ENCODE peak calls at places on chromosome 2, in ten cellular contexts. S is GM23338, R is GM23248, Z is fibroblast of lung, V is adrenal gland, A is IMR-90, N is tibial artery, P is colonic mucosa, X is body of pancreas, U is endothelial cell of umbilical vein. I is an unnamed sample. For H3K4me1, the result is how much of the 10 kb centered on the place peaks cover.

GRCh38 chr2:113896791-113897190 is 6.9 kb downstream of the ACTR3 start:
- DNase-seq in U (peak), V (no peak), P (no peak), N (no peak), S (no peak), A (peak), X (no peak), Z (no peak), R (peak), I (no peak)

GRCh38 chr2:168781191-168781818 is 21.1 kb upstream of the NOSTRIN start:
- DNase-seq in N (no peak), U (peak), X (no peak), Z (no peak), A (no peak), S (no peak), R (no peak), V (peak), P (no peak), I (no peak)

GRCh38 chr2:233049194-233049761 is 10.9 kb upstream of the INPP5D start:
- DNase-seq in S (no peak), A (no peak), U (no peak), N (peak), P (no peak), R (no peak), V (no peak), X (no peak), Z (no peak), I (no peak)

GRCh38 chr2:54595999-54596903 is 127.2 kb upstream of the EML6 start:
- DNase-seq in R (no peak), N (no peak), V (no peak), X (no peak), S (no peak), P (no peak), Z (no peak), A (no peak), U (no peak), I (no peak)

GRCh38 chr2:146130290-146130689 is 1610.4 kb upstream of the ZEB2 start:
- DNase-seq in R (no peak), V (no peak), U (no peak), Z (no peak), A (no peak), N (no peak), S (no peak), P (no peak), X (no peak), I (no peak)

GRCh38 chr2:224847961-224848850 is 132.0 kb upstream of the CCDC195 start:
- DNase-seq in A (peak), R (peak), V (peak), U (peak), X (peak), S (no peak), Z (peak), P (no peak), N (peak), I (no peak)

GRCh38 chr2:173184031-173185004 is 108.7 kb downstream of the MAP3K20 start:
- DNase-seq in A (peak), S (peak), P (peak), Z (peak), U (peak), N (peak), X (no peak), V (peak), R (peak), I (peak)

GRCh38 chr2:109162999-109163398 is 34.0 kb downstream of the SH3RF3 start:
- DNase-seq in N (peak), S (no peak), Z (peak), V (peak), U (peak), X (no peak), A (no peak), R (peak), P (no peak), I (peak)

GRCh38 chr2:81467096-81467495 is 1162.5 kb upstream of the LRRTM1 start:
- DNase-seq in V (no peak), X (no peak), A (no peak), S (no peak), N (peak), R (no peak), Z (no peak), U (no peak), P (no peak), I (no peak)

DNA sequence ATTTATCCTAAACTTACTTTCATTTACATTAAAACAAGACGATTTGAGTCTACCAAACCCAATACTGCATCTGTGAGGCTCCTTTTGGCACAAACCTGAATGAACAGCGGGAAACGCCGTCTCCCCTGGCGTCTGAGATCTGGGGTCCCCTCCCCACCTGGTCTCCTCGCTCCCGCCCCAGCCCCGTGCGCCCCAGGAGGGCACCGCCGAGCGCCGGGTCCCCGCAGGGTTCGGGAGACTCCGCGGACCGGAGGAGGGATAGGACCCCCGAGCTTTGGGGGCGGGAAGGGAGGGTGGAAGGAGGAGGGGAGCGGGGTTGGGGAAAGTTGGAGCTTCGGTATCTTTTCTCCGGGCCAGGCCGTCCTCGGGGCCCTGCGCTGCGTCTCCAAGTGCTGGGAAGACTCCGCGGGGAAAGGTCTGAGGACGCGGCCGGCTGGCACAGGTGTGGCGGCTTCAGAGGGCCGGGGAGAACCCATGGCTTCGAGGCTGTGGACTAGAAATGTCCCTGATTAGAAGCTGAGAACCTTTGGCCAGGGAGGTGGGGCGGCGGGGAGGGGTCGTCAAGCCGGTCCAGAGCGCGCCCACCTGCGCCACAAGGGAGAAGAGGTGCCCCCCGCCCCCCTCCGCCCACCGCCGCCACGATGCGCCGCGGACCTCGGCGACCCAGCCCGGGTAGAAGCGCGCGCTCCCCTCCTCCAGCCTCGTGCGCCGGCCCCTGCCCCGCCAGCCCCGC is 589 bp upstream of the SNTG2 start:
- DNase-seq in U (no peak), A (no peak), V (no peak), P (no peak), Z (no peak), X (no peak), S (peak), N (no peak), R (peak), I (no peak)
- H3K4me3 ChIP-seq in U (no peak), A (peak), V (peak), P (peak), Z (no peak), X (peak), S (peak), N (peak), R (peak), I (peak)

GRCh38 chr2:2872309-2872617 is 505.4 kb downstream of the EIPR1 start:
- DNase-seq in S (no peak), U (no peak), X (no peak), V (no peak), N (no peak), A (no peak), P (no peak), R (no peak), Z (no peak), I (no peak)

GRCh38 chr2:2874805-2875204 is 502.8 kb downstream of the EIPR1 start:
- DNase-seq in N (no peak), P (no peak), V (no peak), X (no peak), A (no peak), Z (no peak), U (no peak), S (no peak), R (no peak), I (no peak)

GRCh38 chr2:2871480-2872308 is 505.9 kb downstream of the EIPR1 start:
- DNase-seq in S (no peak), Z (no peak), P (no peak), U (no peak), V (no peak), X (no peak), R (no peak), N (no peak), A (no peak), I (no peak)

GRCh38 chr2:2872713-2873449 is 504.7 kb downstream of the EIPR1 start:
- DNase-seq in V (no peak), N (no peak), A (no peak), Z (no peak), S (no peak), X (no peak), R (no peak), P (no peak), U (no peak), I (no peak)

DNA sequence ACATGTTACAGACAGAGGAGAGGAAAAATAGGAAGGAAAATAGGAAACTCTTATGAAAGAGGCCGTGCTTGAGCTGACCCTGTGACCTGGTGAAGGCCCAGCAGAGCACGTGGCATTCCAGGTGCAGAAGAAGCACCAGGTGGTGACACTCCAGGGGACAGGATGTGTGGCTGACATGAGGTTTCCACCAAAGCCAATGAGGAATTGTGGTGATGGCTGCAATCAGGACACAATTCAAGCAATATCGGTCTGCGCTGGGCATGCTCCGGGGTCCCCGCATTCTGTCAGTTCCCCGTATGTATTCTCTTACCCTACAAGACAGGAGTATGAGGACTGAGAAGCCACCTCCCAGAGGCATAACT is 504.2 kb downstream of the EIPR1 start:
- DNase-seq in N (no peak), U (no peak), R (no peak), Z (no peak), S (no peak), X (no peak), V (no peak), P (no peak), A (no peak), I (no peak)
- H3K4me1 ChIP-seq in N (under half), U (under half), R (under half), Z (under half), S (under half), X (under half), V (under half), P (under half), A (under half), I (under half)

GRCh38 chr2:240576036-240576435 is 7.8 kb downstream of the RNPEPL1 start:
- DNase-seq in X (no peak), V (no peak), Z (no peak), N (no peak), R (no peak), U (no peak), P (no peak), S (no peak), A (no peak), I (no peak)
- H3K27ac ChIP-seq in X (no peak), V (no peak), Z (no peak), N (no peak), R (no peak), U (no peak), P (no peak), S (no peak), A (no peak), I (no peak)

GRCh38 chr2:66437055-66437454 is 2.1 kb downstream of the MEIS1 start:
- DNase-seq in U (peak), Z (peak), R (peak), P (no peak), V (no peak), X (no peak), S (no peak), A (no peak), N (no peak), I (no peak)
- H3K4me3 ChIP-seq in U (peak), Z (peak), R (peak), P (peak), V (peak), X (peak), S (peak), A (peak), N (peak), I (peak)

GRCh38 chr2:241560883-241561474 is 2.4 kb downstream of the BOK start:
- DNase-seq in X (no peak), V (peak), U (peak), A (peak), R (peak), S (no peak), Z (no peak), P (no peak), N (peak), I (no peak)
- H3K4me1 ChIP-seq in X (under half), V (under half), U (under half), A (under half), R (under half), S (under half), Z (under half), P (under half), N (half or more), I (under half)